ENCODE peak calls at places on chromosomes 3 and 15, in ten cellular contexts. B is stomach, D is A549, V is A673, X is ovary, T is IMR-90, W is heart left ventricle, R is uterus, L is astrocyte, A is cardiac muscle cell. I is an unnamed sample. For H3K4me1, the result is how much of the 10 kb centered on the place peaks cover.

GRCh38 chr3:55007971-55008370 is 80.1 kb upstream of the LRTM1 start:
- DNase-seq in R (no peak), B (no peak), V (no peak), A (no peak), L (no peak), T (no peak), X (no peak), W (no peak), D (no peak), I (no peak)

GRCh38 chr3:5006755-5007202 is 27.5 kb downstream of the BHLHE40 start:
- DNase-seq in D (no peak), T (no peak), R (no peak), X (no peak), B (no peak), L (no peak), W (no peak), A (no peak), V (no peak), I (no peak)

GRCh38 chr3:150227839-150228238 is 180.3 kb upstream of the TSC22D2 start:
- DNase-seq in R (no peak), L (no peak), T (peak), A (peak), B (peak), V (peak), W (peak), X (no peak), D (peak), I (no peak)

GRCh38 chr3:194245975-194246561 is 105.1 kb downstream of the CPN2 start:
- DNase-seq in X (no peak), W (no peak), L (no peak), V (no peak), B (peak), D (no peak), A (peak), R (no peak), T (no peak), I (no peak)

GRCh38 chr15:58037902-58038301 is 27.6 kb downstream of the ALDH1A2 start:
- DNase-seq in A (no peak), B (no peak), R (no peak), L (no peak), T (no peak), W (no peak), X (no peak), D (no peak), V (no peak), I (no peak)

GRCh38 chr15:59353994-59354951 is 18.4 kb downstream of the MYO1E start:
- DNase-seq in A (no peak), W (no peak), D (no peak), L (no peak), T (no peak), V (no peak), X (no peak), R (no peak), B (no peak), I (no peak)

GRCh38 chr15:37773111-37773860 is 161.2 kb upstream of the TMCO5A start:
- DNase-seq in W (no peak), D (no peak), L (peak), A (peak), R (no peak), X (no peak), V (no peak), B (no peak), T (peak), I (no peak)

GRCh38 chr3:94928921-94929320 is 866.1 kb downstream of the NSUN3 start:
- DNase-seq in L (peak), R (no peak), V (no peak), D (peak), X (no peak), W (no peak), A (peak), B (no peak), T (no peak), I (no peak)

GRCh38 chr3:188568750-188569149 is 414.8 kb downstream of the LPP start:
- DNase-seq in D (no peak), V (no peak), W (no peak), L (peak), X (no peak), B (no peak), A (peak), R (no peak), T (peak), I (no peak)

GRCh38 chr3:39126532-39127071 is 19.1 kb downstream of the TTC21A start:
- DNase-seq in V (peak), R (peak), W (no peak), T (peak), L (no peak), X (peak), A (peak), B (no peak), D (peak), I (no peak)

GRCh38 chr15:81013396-81013929 is 12.7 kb downstream of the TLNRD1 start:
- DNase-seq in A (no peak), X (no peak), L (no peak), R (no peak), D (no peak), W (no peak), T (no peak), V (no peak), B (no peak), I (no peak)

GRCh38 chr15:76973362-76973743 is 21.6 kb upstream of the PSTPIP1 start:
- DNase-seq in L (no peak), B (no peak), V (peak), W (peak), T (peak), X (peak), R (no peak), A (peak), D (peak), I (no peak)

GRCh38 chr15:32859246-32859645 is 141.4 kb downstream of the GREM1 start:
- DNase-seq in R (no peak), T (no peak), V (no peak), A (no peak), X (no peak), D (no peak), W (no peak), L (no peak), B (no peak), I (no peak)
- H3K4me1 ChIP-seq in R (under half), T (under half), V (under half), A (under half), X (under half), D (under half), W (under half), L (under half), B (under half), I (under half)

GRCh38 chr3:128498127-128498626 is 5.2 kb upstream of the GATA2 start:
- DNase-seq in L (no peak), R (no peak), D (no peak), B (no peak), V (no peak), X (no peak), A (no peak), W (no peak), T (no peak), I (no peak)

GRCh38 chr3:128497305-128498126 is 4.5 kb upstream of the GATA2 start:
- DNase-seq in R (peak), T (no peak), X (peak), B (peak), A (peak), V (peak), W (peak), D (peak), L (no peak), I (peak)

GRCh38 chr3:128495435-128495970 is 2.5 kb upstream of the GATA2 start:
- DNase-seq in A (no peak), V (no peak), R (no peak), D (no peak), L (no peak), W (no peak), B (no peak), T (no peak), X (no peak), I (no peak)

GRCh38 chr3:128496019-128496601 is 3.1 kb upstream of the GATA2 start:
- DNase-seq in W (no peak), A (no peak), X (no peak), B (no peak), T (no peak), L (no peak), D (no peak), R (no peak), V (no peak), I (no peak)

DNA sequence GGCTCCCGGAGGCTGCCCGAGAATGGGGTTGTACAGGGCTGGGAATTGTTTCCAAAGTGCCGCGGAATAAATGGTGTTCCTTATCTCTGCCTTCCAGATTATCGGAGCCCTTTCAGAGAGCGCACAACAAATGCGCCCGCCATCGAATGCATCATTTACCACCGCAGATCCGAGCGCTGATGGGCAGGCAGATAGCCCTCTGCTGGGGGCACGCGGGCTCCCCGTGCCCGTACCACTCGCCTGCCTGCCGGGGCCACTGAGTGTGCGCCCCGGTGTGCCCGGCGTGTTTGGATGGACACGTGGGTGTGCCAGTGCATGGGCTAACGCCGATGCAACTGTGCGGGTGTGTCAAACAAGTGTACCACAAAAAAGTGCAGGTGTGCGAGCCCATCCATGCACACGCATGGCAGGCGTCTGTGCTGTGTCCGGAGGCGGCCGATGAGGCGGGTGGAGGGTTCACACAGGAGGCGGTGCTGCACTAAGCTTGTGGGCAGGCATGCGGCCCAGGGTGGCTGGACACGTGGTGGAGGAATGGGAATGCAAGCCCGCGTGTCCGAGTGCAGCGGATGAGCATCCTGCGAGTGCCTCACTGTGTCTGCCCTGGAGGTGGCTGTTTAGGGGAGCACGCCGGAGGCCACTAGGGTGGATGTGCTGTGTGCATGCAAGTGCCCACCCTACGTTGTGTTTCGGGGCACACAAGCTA is 3.8 kb upstream of the GATA2 start:
- DNase-seq in B (no peak), D (no peak), W (no peak), L (no peak), T (no peak), A (peak), X (no peak), V (no peak), R (peak), I (no peak)
- TF ChIP-seq CTCF in B (no peak), D (no peak), W (no peak), L (no peak), T (no peak), A (no peak), X (no peak), V (no peak), R (no peak), I (no peak)

GRCh38 chr15:29686445-29687203 is 135.6 kb downstream of the TJP1 start:
- DNase-seq in D (peak), R (no peak), A (no peak), T (no peak), X (no peak), L (no peak), W (no peak), B (no peak), V (no peak), I (no peak)
- H3K27ac ChIP-seq in D (no peak), R (no peak), A (no peak), T (no peak), X (no peak), L (no peak), W (no peak), B (peak), V (no peak), I (no peak)

GRCh38 chr3:87634426-87634825 is 358.0 kb upstream of the POU1F1 start:
- DNase-seq in X (no peak), W (no peak), A (no peak), V (no peak), T (no peak), R (no peak), L (no peak), B (no peak), D (no peak), I (no peak)
- H3K4me1 ChIP-seq in X (under half), W (under half), A (under half), V (under half), T (under half), R (under half), L (under half), B (under half), D (under half), I (under half)

DNA sequence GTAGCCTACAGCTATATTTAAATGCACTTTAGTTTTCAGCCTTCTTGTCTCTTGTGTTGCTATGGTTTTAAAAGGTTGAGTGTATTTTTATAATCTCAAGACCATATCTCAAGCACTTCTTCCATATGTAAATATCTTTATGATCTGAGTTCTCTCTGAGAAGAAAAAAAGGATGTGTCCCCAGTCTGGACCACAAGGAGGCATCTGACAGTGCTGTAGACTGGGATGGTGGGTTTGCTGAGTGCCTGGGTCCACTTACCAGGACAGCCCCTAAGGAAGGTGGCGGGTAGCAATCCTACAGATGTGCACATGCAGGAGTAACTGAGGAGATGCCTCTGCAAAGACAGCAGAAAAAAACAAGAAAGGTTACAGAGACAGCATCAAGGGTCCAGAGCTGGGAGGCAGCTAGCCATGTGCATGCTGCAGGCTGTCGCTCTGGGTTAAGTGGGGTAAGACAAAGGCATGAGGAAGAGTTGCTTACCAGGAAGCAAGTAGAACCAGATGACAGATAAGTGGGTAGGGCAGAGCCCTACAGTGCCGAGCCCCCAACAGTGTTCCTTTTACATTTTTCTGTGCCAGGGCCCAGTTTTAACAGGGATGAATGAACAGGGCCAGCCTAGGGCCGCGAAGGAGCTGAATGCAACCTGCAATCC is 70.5 kb upstream of the SNRK start:
- DNase-seq in X (no peak), L (no peak), B (no peak), V (no peak), T (no peak), A (no peak), R (no peak), W (no peak), D (no peak), I (no peak)
- TF ChIP-seq CTCF in X (no peak), L (no peak), B (no peak), V (peak), T (no peak), A (no peak), R (no peak), W (no peak), D (no peak), I (peak)

DNA sequence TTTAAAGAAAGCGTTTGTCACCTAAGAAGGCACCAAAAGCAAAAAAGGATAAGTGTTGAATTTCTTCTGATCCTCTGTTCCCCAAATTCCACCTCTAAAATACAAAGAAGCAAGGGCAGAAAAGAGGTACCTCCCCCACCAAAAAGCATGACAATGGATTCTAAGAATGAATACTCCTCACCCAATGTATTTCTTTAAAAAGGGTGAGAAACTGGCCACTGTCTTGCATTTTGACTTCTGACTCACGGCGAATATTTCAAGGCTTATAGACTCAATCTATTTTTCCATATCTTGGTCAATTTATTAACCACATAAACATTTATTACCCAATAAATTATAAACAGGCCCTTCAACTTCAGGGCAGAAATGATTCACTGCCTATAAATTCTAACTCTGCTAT is 131.1 kb downstream of the NR1I2 start:
- DNase-seq in L (no peak), B (no peak), V (no peak), X (no peak), W (no peak), T (peak), D (no peak), R (no peak), A (peak), I (no peak)
- H3K27ac ChIP-seq in L (no peak), B (no peak), V (no peak), X (no peak), W (no peak), T (no peak), D (no peak), R (no peak), A (no peak), I (no peak)

I was measured in upper lobe of right lung.